ENCODE peak calls at places on chromosomes 4 and X, in six cellular contexts. T is SJSA1; Z is GM23248; J is fibroblast of lung; E is mammary epithelial cell; F is CD8-positive, alpha-beta T cell. Q is an unnamed sample. For H3K9me3 and H3K4me1, the result is how much of the 10 kb centered on the place peaks cover.

GRCh38 chr4:151117371-151117962 is 18.0 kb downstream of the RPS3A start:
- DNase-seq in T (peak), F (no peak), J (peak), Z (peak), E (peak), Q (peak)

GRCh38 chr4:67697860-67698655 is 2.9 kb downstream of the UBA6 start:
- DNase-seq in E (no peak), T (no peak), Z (no peak), F (no peak), J (no peak), Q (no peak)

GRCh38 chrX:34300871-34301270 is 168.8 kb upstream of the FAM47A start:
- DNase-seq in Z (peak), J (peak), F (no peak), E (peak), T (peak), Q (no peak)

GRCh38 chr4:146051724-146052396 is 113.2 kb upstream of the ZNF827 start:
- DNase-seq in T (no peak), J (peak), E (peak), Z (peak), F (no peak), Q (no peak)

GRCh38 chrX:70476934-70477733 is 32.5 kb downstream of the DLG3 start:
- DNase-seq in T (peak), F (no peak), E (peak), J (peak), Z (peak), Q (no peak)

GRCh38 chrX:15623074-15623473 is 22.3 kb upstream of the ACE2 start:
- DNase-seq in E (no peak), F (no peak), T (no peak), Z (no peak), J (no peak), Q (no peak)

GRCh38 chr4:147976341-147976928 is 244.5 kb downstream of the ARHGAP10 start:
- DNase-seq in E (no peak), Z (peak), F (no peak), T (no peak), J (no peak), Q (no peak)

GRCh38 chr4:25760518-25761157 is 102.2 kb downstream of the SEL1L3 start:
- DNase-seq in F (no peak), Z (peak), J (peak), E (no peak), T (no peak), Q (no peak)

GRCh38 chr4:153655004-153655541 is 29.0 kb upstream of the TLR2 start:
- DNase-seq in J (no peak), F (no peak), Z (no peak), T (no peak), E (no peak), Q (no peak)

GRCh38 chrX:50813843-50814661 is at the start of gene SHROOM4:
- DNase-seq in F (no peak), Z (peak), E (peak), T (peak), J (peak), Q (no peak)

GRCh38 chrX:87338510-87338909 is 179.1 kb upstream of the KLHL4 start:
- DNase-seq in E (peak), Z (peak), J (peak), T (no peak), F (no peak), Q (no peak)

GRCh38 chrX:15570145-15570544 is 30.6 kb downstream of the ACE2 start:
- DNase-seq in T (no peak), J (no peak), F (no peak), Z (no peak), E (no peak), Q (no peak)

GRCh38 chr4:9758641-9759317 is 22.7 kb upstream of the DRD5 start:
- DNase-seq in F (no peak), T (no peak), J (no peak), E (no peak), Z (no peak), Q (no peak)

GRCh38 chr4:96649536-96649935 is 809.6 kb downstream of the PDHA2 start:
- DNase-seq in E (peak), F (no peak), J (no peak), T (no peak), Z (no peak), Q (no peak)

GRCh38 chr4:8331567-8331955 is 62.0 kb downstream of the HTRA3 start:
- DNase-seq in F (no peak), E (no peak), J (no peak), T (no peak), Z (no peak), Q (no peak)

GRCh38 chrX:87727615-87728014 is 210.0 kb downstream of the KLHL4 start:
- DNase-seq in E (no peak), F (no peak), J (no peak), T (no peak), Z (no peak), Q (no peak)

GRCh38 chr4:154049457-154050181 is 260.7 kb upstream of the SFRP2 start:
- DNase-seq in J (peak), F (no peak), E (peak), Z (peak), T (no peak), Q (no peak)

GRCh38 chr4:48268956-48269860 is at the start of gene TEC:
- DNase-seq in E (no peak), F (peak), Z (peak), T (no peak), J (peak), Q (peak)

GRCh38 chr4:256492-256891 is 48.8 kb downstream of the ZNF732 start:
- DNase-seq in Z (no peak), E (no peak), T (no peak), F (no peak), J (no peak), Q (no peak)
- H3K9me3 ChIP-seq in Z (under half), E (half or more), T (under half), F (under half), J (under half), Q (half or more)

GRCh38 chr4:139921551-139922184 is 232.3 kb downstream of the MAML3 start:
- DNase-seq in E (no peak), J (no peak), Z (no peak), F (no peak), T (no peak), Q (no peak)
- H3K4me1 ChIP-seq in E (under half), J (under half), Z (under half), F (under half), T (under half), Q (under half)

DNA sequence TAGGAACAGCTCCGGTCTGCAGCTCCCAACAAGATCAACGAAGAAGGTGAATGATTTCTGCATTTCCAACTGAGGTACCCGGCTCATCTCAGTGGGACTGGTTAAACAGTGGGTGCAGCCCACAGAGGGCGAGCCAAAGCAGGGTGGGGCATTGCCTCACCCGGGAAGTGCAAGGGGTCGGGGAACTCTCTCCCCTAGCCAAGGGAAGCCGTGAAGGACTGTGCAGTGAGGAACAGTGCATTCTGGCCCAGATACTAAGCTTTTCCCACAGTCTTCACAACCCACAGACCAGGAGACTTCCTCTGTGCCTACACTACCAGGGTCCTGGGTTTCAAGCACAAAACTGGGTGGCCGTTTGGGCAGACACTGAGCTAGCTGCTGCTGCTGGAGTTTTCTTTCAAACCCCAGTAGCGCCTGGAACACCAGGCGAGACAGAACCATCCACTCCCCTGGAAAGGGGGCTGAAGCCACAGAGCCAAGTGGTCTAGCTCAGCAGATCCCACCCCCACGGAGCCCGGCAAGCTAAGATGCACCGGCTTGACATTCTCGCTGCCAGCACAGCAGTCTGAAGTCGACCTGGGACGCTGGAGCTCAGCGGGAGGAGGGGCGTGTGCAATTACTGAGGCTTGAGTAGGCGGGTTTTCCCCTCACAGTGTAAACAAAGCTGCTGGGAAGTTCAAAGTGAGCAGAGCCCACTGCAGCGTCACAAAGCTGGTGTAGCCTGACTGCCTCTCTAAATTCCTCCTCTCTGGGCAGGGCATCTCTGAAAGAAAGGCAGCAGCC is 84.6 kb downstream of the THOC2 start:
- DNase-seq in Z (peak), J (peak), E (no peak), F (peak), T (peak), Q (peak)
- H3K27ac ChIP-seq in Z (no peak), J (peak), E (no peak), F (no peak), T (no peak), Q (no peak)

GRCh38 chr4:183659029-183659870 is at the start of the genes RWDD4 and TRAPPC11:
- DNase-seq in J (peak), E (peak), Z (peak), F (peak), T (peak), Q (peak)
- H3K9me3 ChIP-seq in J (under half), E (under half), Z (under half), F (under half), T (under half), Q (under half)

DNA sequence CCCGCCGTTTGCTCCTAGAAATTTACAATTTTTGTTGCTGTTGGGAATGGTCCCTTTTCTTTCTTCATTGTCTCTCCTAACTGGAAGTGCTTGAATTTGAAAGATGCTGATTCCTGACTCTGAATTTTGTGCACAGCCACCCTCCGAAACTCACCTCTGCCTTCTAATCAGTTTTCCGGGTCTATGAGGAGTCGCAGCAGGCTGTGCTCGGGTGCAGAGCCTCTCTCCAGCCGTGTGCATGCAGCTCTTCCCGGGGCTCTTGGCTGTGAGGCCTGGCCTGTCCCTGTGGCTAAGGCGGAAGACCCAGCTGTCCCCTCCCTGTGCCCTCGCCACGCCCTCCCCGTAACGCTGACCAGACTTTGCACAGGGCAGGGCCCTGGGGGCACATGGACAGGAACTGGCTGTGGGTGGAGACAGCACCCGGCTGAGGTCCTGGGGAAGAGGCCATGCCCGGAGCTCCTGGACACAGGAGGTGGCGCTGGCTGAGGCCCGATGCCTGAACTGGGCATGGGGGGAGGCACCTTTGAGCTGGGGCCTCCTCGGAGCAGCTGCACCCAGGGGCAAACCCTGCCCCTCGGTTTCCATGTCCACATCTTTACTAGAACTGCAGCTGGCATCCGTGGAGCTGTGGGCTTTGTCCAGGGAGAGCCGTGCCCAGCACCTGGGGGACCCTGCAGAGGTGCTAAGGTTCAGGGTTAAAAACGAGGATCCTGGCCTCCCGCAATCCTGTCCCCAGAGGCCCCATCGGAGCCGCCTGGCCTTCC is 32.6 kb upstream of the SPON2 start:
- DNase-seq in Z (no peak), E (no peak), J (no peak), T (peak), F (no peak), Q (no peak)
- H3K4me1 ChIP-seq in Z (under half), E (under half), J (under half), T (under half), F (under half), Q (under half)

GRCh38 chrX:45771560-45772340 is 571.1 kb upstream of the DIPK2B start:
- DNase-seq in E (peak), J (peak), Z (peak), T (peak), F (no peak), Q (peak)
- H3K27ac ChIP-seq in E (peak), J (peak), Z (peak), T (peak), F (peak), Q (peak)

GRCh38 chrX:57652705-57653104 is 27.4 kb downstream of the NLRP2B start:
- DNase-seq in F (no peak), Z (no peak), J (no peak), T (no peak), E (no peak), Q (no peak)
- H3K9me3 ChIP-seq in F (under half), Z (under half), J (under half), T (under half), E (under half), Q (under half)

GRCh38 chrX:22746081-22746480 is 253.7 kb upstream of the DDX53 start:
- DNase-seq in F (no peak), T (no peak), E (no peak), Z (no peak), J (no peak), Q (no peak)

GRCh38 chrX:22742174-22742573 is 257.6 kb upstream of the DDX53 start:
- DNase-seq in Z (peak), J (peak), F (no peak), E (peak), T (no peak), Q (no peak)

DNA sequence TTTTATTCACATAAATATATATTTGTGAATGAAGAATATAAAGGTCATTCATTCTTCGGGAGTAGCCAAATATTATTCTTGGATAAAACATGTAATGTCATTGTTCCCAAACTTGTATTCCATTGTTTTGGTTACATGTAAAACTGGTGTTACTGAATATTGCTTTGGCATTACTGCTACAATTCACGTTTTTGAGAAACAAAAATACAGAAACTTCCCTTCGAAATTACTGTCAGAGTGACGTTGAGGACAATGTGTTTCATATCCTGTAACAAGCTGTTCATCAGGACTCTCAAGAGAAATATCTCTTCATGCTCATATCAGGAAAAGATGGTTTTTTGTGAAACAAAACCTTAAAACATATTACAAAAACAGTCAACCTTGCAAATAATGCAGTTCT is 258.9 kb upstream of the DDX53 start:
- DNase-seq in T (no peak), J (no peak), E (no peak), Z (no peak), F (no peak), Q (no peak)
- H3K4me1 ChIP-seq in T (under half), J (under half), E (under half), Z (under half), F (under half), Q (under half)

GRCh38 chr4:183507928-183508327 is 3.1 kb downstream of the ING2 start:
- DNase-seq in J (no peak), T (no peak), E (no peak), Z (no peak), F (no peak), Q (no peak)
- H3K27ac ChIP-seq in J (no peak), T (no peak), E (no peak), Z (no peak), F (no peak), Q (peak)

GRCh38 chr4:175413561-175413960 is 398.5 kb downstream of the GPM6A start:
- DNase-seq in J (no peak), Z (peak), F (no peak), E (no peak), T (no peak), Q (no peak)
- H3K9me3 ChIP-seq in J (under half), Z (under half), F (under half), E (under half), T (under half), Q (under half)